ENCODE peak calls at places on chromosomes 6 and 20, in four cellular contexts. M is H1, Y is IMR-90, F is neuronal stem cell. L is an unnamed sample.

GRCh38 chr20:61649105-61649878 is 397.2 kb downstream of the CDH4 start:
- DNase-seq in M (no peak), Y (no peak), F (no peak), L (no peak)

GRCh38 chr20:31704225-31705119 is 18.2 kb downstream of the BCL2L1 start:
- DNase-seq in M (no peak), Y (peak), F (no peak), L (peak)

GRCh38 chr6:53437557-53438202 is 88.9 kb upstream of the ELOVL5 start:
- DNase-seq in M (no peak), Y (peak), F (peak), L (peak)

GRCh38 chr20:51174536-51174935 is 151.6 kb upstream of the KCNG1 start:
- DNase-seq in F (no peak), M (no peak), Y (no peak), L (no peak)

GRCh38 chr6:125751334-125751916 is 2.0 kb downstream of the HEY2 start:
- DNase-seq in F (no peak), Y (no peak), M (no peak), L (no peak)

GRCh38 chr20:62828551-62829230 is 11.8 kb downstream of the COL9A3 start:
- DNase-seq in Y (no peak), M (no peak), F (no peak), L (no peak)

GRCh38 chr6:22435151-22435550 is 134.2 kb upstream of the HDGFL1 start:
- DNase-seq in M (no peak), F (no peak), Y (no peak), L (no peak)

GRCh38 chr20:57679113-57679512 is 30.7 kb downstream of the PMEPA1 start:
- DNase-seq in M (no peak), F (no peak), Y (no peak), L (no peak)

GRCh38 chr20:24064092-24064491 is 75.5 kb upstream of the GGTLC1 start:
- DNase-seq in M (no peak), F (no peak), Y (no peak), L (no peak)

GRCh38 chr6:30000156-30000791 is 57.9 kb downstream of the HLA-A start:
- DNase-seq in Y (no peak), M (no peak), F (no peak), L (no peak)

GRCh38 chr6:100472674-100473073 is 8.0 kb upstream of the SIM1 start:
- DNase-seq in F (no peak), Y (peak), M (no peak), L (no peak)

GRCh38 chr6:168217880-168218537 is 101.6 kb downstream of the DACT2 start:
- DNase-seq in F (no peak), Y (no peak), M (no peak), L (no peak)

GRCh38 chr6:22041797-22042489 is 254.9 kb downstream of the PRL start:
- DNase-seq in M (no peak), Y (peak), F (no peak), L (no peak)

GRCh38 chr6:88899569-88900316 is 63.7 kb downstream of the RNGTT start:
- DNase-seq in M (no peak), F (no peak), Y (no peak), L (peak)

GRCh38 chr6:169092375-169092774 is 161.3 kb downstream of the THBS2 start:
- DNase-seq in M (no peak), Y (peak), F (no peak), L (no peak)

GRCh38 chr6:134701301-134701700 is 248.6 kb downstream of the ALDH8A1 start:
- DNase-seq in F (no peak), Y (no peak), M (no peak), L (no peak)

GRCh38 chr20:24450646-24451376 is 18.6 kb upstream of the SYNDIG1 start:
- DNase-seq in Y (no peak), F (no peak), M (no peak), L (no peak)

GRCh38 chr20:40689100-40689942 is at the start of gene MAFB:
- DNase-seq in M (peak), F (peak), Y (peak), L (peak)

GRCh38 chr20:57030611-57031600 is 235.5 kb downstream of the BMP7 start:
- DNase-seq in F (no peak), Y (peak), M (no peak), L (no peak)

GRCh38 chr6:95071464-95071863 is 505.9 kb upstream of the MANEA start:
- DNase-seq in Y (no peak), M (no peak), F (no peak), L (no peak)

GRCh38 chr6:144816936-144817335 is 531.8 kb downstream of the UTRN start:
- DNase-seq in F (no peak), M (no peak), Y (no peak), L (no peak)

GRCh38 chr6:169640983-169641382 is 60.8 kb downstream of the WDR27 start:
- DNase-seq in F (no peak), M (no peak), Y (no peak), L (no peak)

GRCh38 chr20:36273414-36274247 is 32.5 kb upstream of the DLGAP4 start:
- DNase-seq in F (no peak), Y (peak), M (peak), L (peak)

DNA sequence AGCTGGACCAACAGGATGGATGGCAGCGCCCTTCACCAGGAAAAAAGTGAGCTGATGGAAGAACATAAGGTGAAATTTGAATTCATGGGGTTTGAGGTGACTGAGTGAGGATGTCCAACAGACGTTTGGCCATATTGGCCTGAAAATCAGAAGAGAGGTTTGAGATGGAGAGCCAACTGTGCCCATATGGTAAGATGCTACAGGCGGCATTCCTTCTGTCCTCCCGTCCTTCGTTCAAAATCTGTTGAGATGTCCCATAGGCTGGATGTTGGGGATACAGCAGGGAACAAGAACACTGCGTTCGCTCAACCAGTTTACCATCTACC is 468 bp upstream of the CMTR1 start:
- DNase-seq in M (no peak), Y (no peak), F (no peak), L (no peak)
- H2AK5ac ChIP-seq in M (no peak), Y (no peak), F (no peak), L (no peak)

DNA sequence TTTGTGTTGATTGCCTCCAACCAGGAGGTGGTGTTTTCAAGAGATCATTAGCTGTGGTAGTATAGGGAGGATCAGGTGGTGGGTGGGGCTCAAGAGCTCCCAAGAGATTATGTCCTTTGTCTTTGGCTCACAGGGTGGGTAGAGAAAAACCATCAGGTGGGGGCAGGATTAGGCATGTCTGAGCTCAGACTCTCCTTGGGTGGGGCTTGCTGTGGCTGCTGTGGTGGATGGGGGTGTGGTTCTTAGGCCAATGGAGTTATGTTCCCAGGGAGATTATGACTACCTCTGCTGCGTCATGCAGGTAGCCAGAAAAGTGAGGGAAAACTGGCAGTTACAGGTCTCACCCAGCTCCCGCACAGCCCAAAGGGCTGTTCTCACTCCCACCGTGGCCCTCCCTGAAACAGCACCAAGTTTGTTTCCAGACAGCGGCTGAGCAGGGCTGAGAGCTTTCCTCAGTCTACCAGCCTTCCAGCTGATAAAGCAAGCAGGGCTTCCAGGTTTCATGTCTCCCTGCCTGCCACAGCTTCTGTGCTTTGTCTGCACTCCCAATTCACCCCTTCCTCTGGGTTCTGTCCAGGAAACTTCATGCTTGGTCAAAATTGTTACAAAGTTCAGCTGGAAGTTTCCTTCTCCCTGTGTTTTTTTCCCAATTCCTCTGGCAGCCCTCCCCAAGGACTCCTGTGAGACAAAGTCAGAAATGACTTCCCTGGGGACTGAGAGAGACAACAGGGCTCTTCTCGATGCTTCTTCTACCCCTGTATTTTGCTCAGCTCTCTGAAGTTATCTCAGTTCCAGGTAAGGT is 481.1 kb upstream of the MAN1A1 start:
- DNase-seq in F (no peak), Y (no peak), M (no peak), L (peak)
- H2BK5ac ChIP-seq in F (no peak), Y (no peak), M (no peak), L (no peak)

DNA sequence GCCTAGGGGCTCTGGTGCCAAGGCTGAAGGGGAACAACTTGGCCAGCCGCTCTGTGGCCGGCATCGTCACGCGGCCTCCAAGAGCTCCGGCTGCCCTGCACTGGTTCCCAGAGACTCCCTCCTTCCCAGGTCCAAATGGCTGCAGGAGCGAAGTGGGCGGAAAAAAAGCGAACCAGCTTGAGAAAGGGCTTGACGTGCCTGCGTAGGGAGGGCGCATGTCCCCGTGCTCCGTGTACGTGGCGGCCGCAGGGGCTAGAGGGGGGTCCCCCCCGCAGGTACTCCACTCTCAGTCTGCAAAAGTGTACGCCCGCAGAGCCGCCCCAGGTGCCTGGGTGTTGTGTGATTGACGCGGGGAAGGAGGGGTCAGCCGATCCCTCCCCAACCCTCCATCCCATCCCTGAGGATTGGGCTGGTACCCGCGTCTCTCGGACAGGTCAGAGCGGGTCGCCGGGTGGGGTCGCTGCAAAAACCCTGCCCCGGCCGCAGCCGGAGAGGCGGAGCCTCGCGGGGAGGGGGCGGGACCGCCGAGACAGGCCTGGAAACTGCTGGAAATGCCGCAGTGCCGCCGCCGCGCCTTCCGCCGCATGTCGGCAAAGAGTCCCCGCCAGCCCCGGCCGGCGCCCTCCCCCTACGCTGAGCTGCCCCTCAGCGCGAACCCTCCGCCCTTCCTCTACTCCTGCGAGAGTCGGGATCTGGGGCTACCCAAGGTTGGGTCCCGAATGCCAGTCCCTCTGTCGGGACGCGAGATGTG is 814 bp upstream of the HSP90AB1 start:
- DNase-seq in Y (peak), M (peak), F (peak), L (peak)
- H2AK5ac ChIP-seq in Y (peak), M (peak), F (peak), L (no peak)

GRCh38 chr6:86859513-86859912 is 77.8 kb upstream of the HTR1E start:
- DNase-seq in Y (no peak), M (no peak), F (no peak), L (peak)

GRCh38 chr6:86858970-86859369 is 78.4 kb upstream of the HTR1E start:
- DNase-seq in F (no peak), Y (no peak), M (no peak), L (no peak)

DNA sequence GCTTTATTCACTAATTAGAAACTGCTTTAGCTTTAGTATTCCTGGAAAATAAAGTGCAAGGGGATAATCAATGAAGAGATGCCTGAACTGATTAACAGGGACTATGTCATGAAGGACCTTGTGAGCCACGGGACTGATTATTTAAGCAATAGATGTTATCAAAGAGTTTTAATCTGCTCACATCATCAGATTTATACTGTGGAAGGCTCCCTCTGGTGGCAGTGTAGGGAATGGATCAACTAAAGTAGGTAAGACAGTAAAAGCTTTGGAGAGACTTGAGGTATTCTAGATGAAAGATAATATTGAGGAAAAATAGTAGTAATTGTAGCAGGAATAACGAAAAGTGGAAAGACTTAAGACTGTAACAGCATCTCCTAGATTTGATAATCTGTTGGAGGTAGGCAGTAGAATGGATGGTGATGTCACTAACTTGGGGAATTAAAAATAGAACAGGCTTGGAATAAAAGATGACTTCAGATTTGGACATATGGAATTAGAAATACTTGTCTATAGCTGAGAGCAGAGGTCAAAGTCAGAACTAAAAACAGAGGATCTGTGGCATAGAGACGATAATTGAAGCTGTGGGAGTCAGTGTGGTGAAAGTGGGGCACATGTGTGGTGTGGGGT is 80.3 kb upstream of the HTR1E start:
- DNase-seq in Y (peak), M (peak), F (peak), L (peak)
- H2BK5ac ChIP-seq in Y (no peak), M (no peak), F (no peak), L (no peak)

GRCh38 chr6:150902142-150902800 is 36.8 kb downstream of the MTHFD1L start:
- DNase-seq in F (no peak), M (no peak), Y (no peak), L (peak)
- H2AK5ac ChIP-seq in F (no peak), M (no peak), Y (no peak), L (no peak)

GRCh38 chr6:157266274-157267101 is 56.8 kb downstream of the TMEM242 start:
- DNase-seq in F (no peak), M (no peak), Y (no peak), L (no peak)
- H2BK5ac ChIP-seq in F (no peak), M (no peak), Y (peak), L (no peak)